ENCODE peak calls at places on chromosomes 3 and 15, in six cellular contexts. D is neural progenitor cell, W is hepatocyte, N is PC-3, V is MM.1S, J is HCT116. H is an unnamed sample.

GRCh38 chr3:44914936-44915335 is 40.5 kb downstream of the TGM4 start:
- DNase-seq in D (peak), V (no peak), J (no peak), N (peak), W (peak), H (peak)

GRCh38 chr3:170657312-170657711 is 71.4 kb upstream of the SLC7A14 start:
- DNase-seq in N (no peak), V (peak), D (no peak), J (no peak), W (no peak), H (no peak)

GRCh38 chr3:2098398-2099027 is at the start of gene CNTN4:
- DNase-seq in V (peak), W (peak), J (no peak), N (no peak), D (peak), H (peak)

GRCh38 chr3:194925614-194926013 is 239.9 kb downstream of the FAM43A start:
- DNase-seq in W (no peak), D (no peak), J (no peak), N (no peak), V (no peak), H (peak)

GRCh38 chr3:132652640-132653270 is 6.9 kb downstream of the ACAD11 start:
- DNase-seq in D (no peak), V (no peak), J (no peak), W (no peak), N (peak), H (no peak)

GRCh38 chr15:45121706-45122417 is 7.7 kb downstream of the DUOXA2 start:
- DNase-seq in J (peak), N (peak), D (no peak), W (peak), V (no peak), H (no peak)

GRCh38 chr3:117820900-117821299 is 1111.3 kb downstream of the TUSC7 start:
- DNase-seq in J (no peak), N (peak), W (no peak), V (no peak), D (no peak), H (no peak)

GRCh38 chr3:51704511-51704950 is 2.3 kb upstream of the GRM2 start:
- DNase-seq in D (no peak), W (no peak), J (no peak), V (no peak), N (no peak), H (no peak)

GRCh38 chr3:138945646-138946553 is 1.0 kb downstream of the FOXL2 start:
- DNase-seq in N (no peak), W (peak), J (no peak), V (no peak), D (peak), H (peak)

GRCh38 chr3:48472673-48472922 is 26.1 kb downstream of the ATRIP start:
- DNase-seq in D (no peak), W (no peak), N (peak), J (peak), V (no peak), H (peak)

GRCh38 chr3:146750196-146750595 is 145.1 kb upstream of the PLSCR5 start:
- DNase-seq in N (peak), D (no peak), J (no peak), W (no peak), V (peak), H (no peak)

GRCh38 chr15:89389841-89390603 is 55.4 kb upstream of the POLG start:
- DNase-seq in N (no peak), V (no peak), D (peak), J (no peak), W (no peak), H (no peak)

GRCh38 chr15:101396484-101397261 is 92.8 kb downstream of the PCSK6 start:
- DNase-seq in J (no peak), N (no peak), D (no peak), V (no peak), W (no peak), H (peak)

GRCh38 chr3:151926956-151927355 is 53.5 kb downstream of the SUCNR1 start:
- DNase-seq in J (no peak), D (no peak), W (no peak), N (peak), V (no peak), H (no peak)

GRCh38 chr15:39407116-39407515 is 173.8 kb upstream of the THBS1 start:
- DNase-seq in J (no peak), D (no peak), W (no peak), V (no peak), N (no peak), H (no peak)

GRCh38 chr3:30720586-30721313 is 114.3 kb downstream of the TGFBR2 start:
- DNase-seq in N (peak), W (peak), J (peak), V (no peak), D (no peak), H (no peak)

GRCh38 chr3:108472011-108472591 is 38.3 kb downstream of the MYH15 start:
- DNase-seq in V (no peak), D (no peak), J (peak), N (peak), W (peak), H (no peak)

GRCh38 chr3:108474581-108474980 is 35.8 kb downstream of the MYH15 start:
- DNase-seq in N (no peak), V (no peak), J (no peak), W (no peak), D (no peak), H (no peak)

GRCh38 chr3:108471346-108471935 is 39.0 kb downstream of the MYH15 start:
- DNase-seq in V (no peak), J (peak), W (no peak), D (no peak), N (peak), H (no peak)

GRCh38 chr3:108475220-108475782 is 35.1 kb downstream of the MYH15 start:
- DNase-seq in J (no peak), V (no peak), N (no peak), W (no peak), D (no peak), H (no peak)

GRCh38 chr3:108473711-108474110 is 36.7 kb downstream of the MYH15 start:
- DNase-seq in V (no peak), J (no peak), W (no peak), D (no peak), N (peak), H (peak)
- TF ChIP-seq EZH2phosphoT487 in V (no peak), J (no peak), W (no peak), D (no peak), N (no peak), H (no peak)

DNA sequence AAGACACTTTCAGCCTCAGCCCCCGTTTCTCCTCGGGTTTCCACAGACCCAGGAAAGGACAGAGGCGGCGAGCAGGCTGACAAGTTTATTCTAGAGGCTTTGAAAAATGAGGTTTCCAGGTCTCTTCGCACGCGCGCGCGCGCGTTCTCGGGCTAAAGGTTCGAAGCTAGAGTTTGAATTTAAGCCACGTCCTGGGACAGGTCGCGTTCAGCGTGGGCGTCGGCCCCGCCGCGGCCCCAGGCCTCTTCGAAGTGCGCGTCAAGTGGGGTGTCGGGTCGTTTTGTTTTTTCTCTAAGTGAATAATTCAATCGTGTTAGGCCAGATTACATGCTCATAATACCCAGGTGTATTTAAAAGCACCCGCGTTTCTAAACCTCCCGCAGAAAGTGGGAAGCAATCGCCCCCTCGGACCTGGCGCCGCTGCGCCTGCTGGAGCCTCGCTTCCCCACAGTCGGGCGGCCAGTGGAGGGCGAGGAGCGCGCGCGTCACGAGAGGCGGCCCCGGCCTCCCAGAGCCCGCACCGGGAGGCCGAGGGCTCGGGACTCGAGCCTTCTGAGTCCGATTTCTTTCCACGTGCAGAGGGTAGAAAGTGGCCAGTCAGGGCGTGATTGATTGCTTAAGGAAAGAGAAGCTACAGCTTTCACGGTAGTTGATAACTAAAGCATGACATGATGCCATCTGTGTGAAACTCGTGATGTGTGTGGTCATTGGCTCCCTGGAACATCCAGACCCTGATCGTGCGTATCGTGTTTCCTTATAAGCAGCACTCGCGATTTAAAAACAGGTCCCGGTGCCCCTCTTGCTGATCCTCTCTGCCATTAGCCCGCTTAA is 15.8 kb upstream of the SOX2 start:
- DNase-seq in V (no peak), N (no peak), W (peak), D (peak), J (no peak), H (no peak)
- TF ChIP-seq EZH2 in V (no peak), N (no peak), W (peak), D (no peak), J (no peak), H (peak)

DNA sequence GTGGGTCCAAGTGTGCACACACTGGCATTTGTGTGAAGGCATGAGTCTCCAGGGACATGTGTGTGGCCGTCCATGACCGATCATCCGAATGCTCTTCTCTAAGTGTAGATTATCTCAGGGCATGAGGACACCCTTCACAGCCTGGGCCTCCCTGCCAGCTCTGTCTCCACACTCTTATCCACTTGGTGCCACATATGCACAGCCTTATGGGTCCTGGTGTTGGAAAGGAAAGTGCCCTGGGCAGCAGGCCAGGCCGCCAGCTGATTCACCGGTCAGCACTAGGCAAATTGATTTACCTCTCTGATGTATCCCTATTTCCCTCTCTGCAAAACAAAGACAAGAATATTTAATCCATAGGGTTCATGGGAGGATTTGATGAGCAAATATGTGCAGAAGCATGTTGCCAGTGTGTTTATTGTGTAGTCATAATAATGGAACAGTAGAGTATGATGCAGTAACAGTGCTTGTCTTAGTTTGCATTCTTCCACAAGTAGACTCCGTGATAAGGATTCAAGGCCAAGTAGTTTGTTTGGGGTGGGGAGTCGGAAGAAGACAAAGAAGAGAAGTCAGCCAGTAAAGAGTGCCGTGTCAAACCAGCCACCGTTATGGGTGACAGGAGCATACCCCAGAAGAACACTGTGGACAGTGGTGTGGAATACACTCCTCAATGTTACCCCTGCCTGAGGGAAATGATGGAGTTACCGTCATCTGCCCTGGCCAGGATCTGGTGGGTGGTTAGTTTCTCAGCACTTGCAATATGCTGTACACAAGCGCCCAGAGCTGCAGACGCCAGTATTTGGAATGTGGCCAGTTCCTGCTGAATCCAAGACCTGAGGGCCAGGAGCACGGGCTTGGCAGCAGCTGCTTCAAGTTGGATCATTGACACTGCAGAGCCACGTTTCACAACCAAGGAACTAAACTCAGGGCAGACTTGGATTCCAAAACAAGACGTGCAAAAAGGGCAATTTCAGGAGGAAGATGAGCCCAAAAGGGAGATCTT is 85.1 kb downstream of the MTHFS start:
- DNase-seq in N (no peak), V (no peak), D (no peak), W (peak), J (no peak), H (no peak)
- TF ChIP-seq EZH2phosphoT487 in N (no peak), V (no peak), D (no peak), W (no peak), J (no peak), H (no peak)

GRCh38 chr3:141051641-141052569 is 758 bp downstream of the SPSB4 start:
- DNase-seq in D (peak), J (no peak), W (peak), V (no peak), N (no peak), H (peak)

GRCh38 chr3:141050576-141050912 is 603 bp upstream of the SPSB4 start:
- DNase-seq in J (no peak), V (no peak), N (no peak), D (peak), W (no peak), H (peak)

GRCh38 chr3:141055136-141055535 is 4.0 kb downstream of the SPSB4 start:
- DNase-seq in N (no peak), V (no peak), J (no peak), D (no peak), W (no peak), H (no peak)

GRCh38 chr3:141050913-141051632 is at the start of gene SPSB4:
- DNase-seq in D (peak), N (no peak), V (no peak), W (peak), J (peak), H (peak)

GRCh38 chr3:141052570-141053069 is 1.5 kb downstream of the SPSB4 start:
- DNase-seq in D (peak), W (no peak), N (no peak), J (no peak), V (no peak), H (peak)
- TF ChIP-seq EZH2 in D (no peak), W (peak), N (no peak), J (no peak), V (no peak), H (no peak)

GRCh38 chr3:4718179-4718736 is 225.1 kb downstream of the ITPR1 start:
- DNase-seq in N (no peak), V (no peak), J (no peak), D (no peak), W (no peak), H (no peak)

GRCh38 chr3:4721511-4721911 is 228.4 kb downstream of the ITPR1 start:
- DNase-seq in N (peak), V (no peak), J (no peak), D (no peak), W (no peak), H (no peak)

GRCh38 chr3:4719011-4719649 is 226.0 kb downstream of the ITPR1 start:
- DNase-seq in J (no peak), W (no peak), N (no peak), D (peak), V (no peak), H (no peak)

GRCh38 chr3:4722103-4722502 is 229.0 kb downstream of the ITPR1 start:
- DNase-seq in W (peak), N (peak), J (peak), D (no peak), V (no peak), H (peak)

GRCh38 chr3:4720316-4721075 is 227.3 kb downstream of the ITPR1 start:
- DNase-seq in J (peak), V (no peak), N (peak), D (peak), W (peak), H (peak)
- TF ChIP-seq EZH2phosphoT487 in J (no peak), V (no peak), N (no peak), D (no peak), W (no peak), H (no peak)

GRCh38 chr15:57375827-57376694 is at the start of gene CGNL1:
- DNase-seq in N (peak), J (no peak), V (no peak), D (peak), W (peak), H (peak)
- TF ChIP-seq EZH2 in N (no peak), J (no peak), V (no peak), D (peak), W (no peak), H (no peak)

GRCh38 chr3:83863380-83863779 is 1095.4 kb upstream of the CADM2 start:
- DNase-seq in W (no peak), D (no peak), N (no peak), J (no peak), V (peak), H (no peak)
- TF ChIP-seq EZH2phosphoT487 in W (no peak), D (no peak), N (no peak), J (no peak), V (no peak), H (no peak)

GRCh38 chr3:122183893-122184590 is 574 bp downstream of the CASR start:
- DNase-seq in V (no peak), N (no peak), D (peak), W (no peak), J (no peak), H (peak)
- TF ChIP-seq EZH2 in V (no peak), N (no peak), D (peak), W (peak), J (no peak), H (no peak)